ENCODE peak calls at places on chromosome 11, in five cellular contexts. N is GM13977, R is fibroblast of pulmonary artery, B is heart right ventricle, H is GM20000. V is an unnamed sample.
A peak's percentile ranks its signal among the peaks of the same experiment; 100 is the strongest.

GRCh38 chr11:2860636-2861035 is 24.9 kb downstream of the CDKN1C start:
- DNase-seq in N (peak; percentile 67), R (peak; percentile 7), B (no peak), H (peak; percentile 78), V (no peak)

GRCh38 chr11:29780756-29781155 is 236.1 kb downstream of the KCNA4 start:
- DNase-seq in N (no peak), R (no peak), B (peak; percentile 29), H (no peak), V (no peak)

GRCh38 chr11:3840870-3841425 is at the start of gene RHOG:
- DNase-seq in N (peak; percentile 96), R (peak; percentile 86), B (peak; percentile 87), H (peak; percentile 95), V (peak; percentile 74)

GRCh38 chr11:95499516-95500135 is 268.6 kb upstream of the SESN3 start:
- DNase-seq in N (no peak), R (peak; percentile 12), B (no peak), H (no peak), V (no peak)

GRCh38 chr11:32972781-32973180 is 42.9 kb upstream of the DEPDC7 start:
- DNase-seq in N (no peak), R (no peak), B (no peak), H (no peak), V (no peak)

GRCh38 chr11:135027461-135027860 is 615.4 kb upstream of the B3GAT1 start:
- DNase-seq in N (no peak), R (peak; percentile 45), B (no peak), H (peak; percentile 22), V (peak; percentile 54)

GRCh38 chr11:47257518-47258316 is at the start of gene NR1H3:
- DNase-seq in N (peak; percentile 42), R (peak; percentile 95), B (peak; percentile 87), H (peak; percentile 39), V (peak; percentile 66)

GRCh38 chr11:16341853-16342252 is 14.5 kb downstream of the SOX6 start:
- DNase-seq in N (no peak), R (no peak), B (no peak), H (no peak), V (no peak)

GRCh38 chr11:34830648-34831047 is 85.5 kb downstream of the APIP start:
- DNase-seq in N (no peak), R (peak; percentile 25), B (peak; percentile 35), H (no peak), V (no peak)

GRCh38 chr11:120807414-120808150 is 216.3 kb upstream of the TBCEL start:
- DNase-seq in N (no peak), R (peak; percentile 72), B (no peak), H (no peak), V (no peak)

DNA sequence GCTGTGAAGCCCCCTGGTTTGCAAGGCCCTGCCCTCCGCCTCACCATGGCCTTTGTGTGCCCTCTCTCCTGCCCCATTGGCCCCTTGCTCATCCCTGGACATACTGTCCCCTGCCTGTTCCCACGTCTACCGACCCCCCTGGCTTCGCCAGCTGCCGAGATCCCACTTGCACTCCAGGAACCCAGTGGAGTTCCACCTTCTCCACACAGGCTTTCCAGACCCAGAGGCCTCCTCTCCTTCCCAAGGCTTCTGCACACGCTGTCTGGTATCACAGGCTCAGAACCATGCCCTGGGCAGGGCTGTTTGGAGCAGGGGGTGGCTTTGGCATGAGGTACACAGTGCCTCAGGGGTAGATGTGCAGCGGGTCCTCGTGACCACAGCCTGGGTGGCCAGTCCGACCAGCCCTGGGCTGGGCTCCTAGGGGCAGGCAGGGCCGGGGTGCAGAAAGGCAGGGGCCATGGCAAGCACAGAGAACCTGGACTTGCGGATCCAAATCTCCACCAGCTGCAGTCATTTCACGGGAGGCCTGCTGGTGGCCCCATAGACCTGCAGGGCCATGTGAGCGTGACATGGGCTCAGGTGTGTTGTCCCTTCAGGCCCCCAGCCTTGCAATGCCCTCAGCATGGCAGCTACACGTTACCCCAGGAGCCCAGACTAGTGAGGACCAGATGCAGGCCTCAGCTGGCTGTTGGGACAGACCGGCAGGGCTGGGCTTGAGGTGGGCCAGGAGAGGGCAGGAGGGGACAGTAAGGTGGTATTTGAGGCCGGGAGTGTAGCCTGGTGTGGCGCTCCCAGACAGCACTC is 9.5 kb downstream of the GRK2 start:
- DNase-seq in N (no peak), R (no peak), B (peak; percentile 11), H (no peak), V (no peak)
- TF ChIP-seq CTCF in N (peak; percentile 17), R (no peak), B (no peak), H (no peak), V (no peak)

GRCh38 chr11:92886243-92886905 is 83.1 kb upstream of the MTNR1B start:
- DNase-seq in N (peak; percentile 73), R (peak; percentile 70), B (no peak), H (peak; percentile 74), V (peak; percentile 35)
- TF ChIP-seq CTCF in N (peak; percentile 66), R (peak; percentile 67), B (peak; percentile 73), H (peak; percentile 45), V (peak; percentile 66)

DNA sequence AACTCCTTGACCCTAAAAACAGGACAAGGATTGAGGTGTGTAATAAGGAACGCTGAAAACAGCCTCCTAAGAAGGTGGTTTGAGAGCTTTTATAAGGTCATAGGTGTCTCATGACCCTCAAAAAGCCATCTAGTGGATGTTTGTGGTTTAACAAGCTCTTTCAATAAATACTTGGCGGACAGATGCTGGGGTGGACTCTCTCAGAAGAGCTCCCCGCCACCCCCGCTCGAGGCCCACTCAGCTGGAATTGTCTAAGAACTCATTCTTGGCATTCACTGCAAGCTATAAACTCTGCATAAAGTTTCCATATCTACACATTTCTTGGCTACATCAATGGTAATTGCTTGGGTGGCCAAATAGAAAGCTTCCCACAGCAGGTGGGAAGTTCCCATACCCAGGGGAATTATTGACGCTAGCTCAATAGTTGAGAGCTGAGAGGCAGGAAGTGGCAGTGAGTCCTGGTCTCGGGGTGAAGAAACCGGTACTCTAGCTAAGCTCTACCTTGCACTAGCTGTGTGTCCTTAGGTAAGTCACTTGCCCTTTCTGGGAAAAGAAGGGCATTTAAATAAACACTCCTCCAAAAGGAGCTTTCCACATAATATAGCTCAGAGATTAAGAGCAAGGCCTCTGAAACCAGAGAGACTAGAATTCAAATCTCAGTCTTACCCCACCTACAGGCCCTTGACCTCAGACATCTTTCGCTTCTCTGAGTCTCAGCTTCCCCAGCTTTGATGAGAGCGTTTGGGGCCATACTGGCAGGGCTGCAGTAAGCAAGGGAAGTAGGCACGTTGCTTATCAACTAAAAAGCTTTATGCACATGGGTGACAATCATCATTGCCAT is 6.4 kb downstream of the MS4A15 start:
- DNase-seq in N (peak; percentile 68), R (no peak), B (no peak), H (peak; percentile 74), V (no peak)
- TF ChIP-seq CTCF in N (peak; percentile 53), R (peak; percentile 35), B (no peak), H (no peak), V (no peak)

GRCh38 chr11:69708731-69709401 is 5.0 kb upstream of the FGF19 start:
- DNase-seq in N (no peak), R (no peak), B (no peak), H (no peak), V (no peak)
- TF ChIP-seq CTCF in N (no peak), R (no peak), B (no peak), H (no peak), V (no peak)

DNA sequence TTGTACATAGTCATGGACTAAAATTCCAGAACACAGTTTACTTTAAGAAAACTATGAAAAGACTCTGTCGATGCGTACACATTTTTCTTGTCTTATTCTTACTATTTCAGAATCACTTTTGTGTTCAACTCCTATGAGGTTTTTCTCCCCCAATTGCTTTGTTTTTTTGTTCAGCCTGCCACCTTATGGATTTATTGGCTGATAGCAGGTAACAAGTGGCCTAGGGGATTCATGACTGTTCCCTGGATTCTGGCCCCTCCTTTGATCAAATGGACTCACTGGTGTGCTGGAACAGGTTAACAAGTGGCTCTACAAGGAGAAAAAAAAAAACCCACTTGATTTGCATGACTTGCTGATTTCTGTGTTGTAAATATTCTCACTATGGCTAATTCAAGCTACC is 10.6 kb downstream of the MMP20 start:
- DNase-seq in N (no peak), R (no peak), B (no peak), H (no peak), V (no peak)
- TF ChIP-seq CTCF in N (peak; percentile 45), R (no peak), B (no peak), H (no peak), V (no peak)

GRCh38 chr11:88555018-88555828 is 217.7 kb upstream of the CTSC start:
- DNase-seq in N (no peak), R (peak; percentile 100), B (no peak), H (no peak), V (no peak)

GRCh38 chr11:88553204-88553603 is 215.7 kb upstream of the CTSC start:
- DNase-seq in N (no peak), R (peak; percentile 19), B (no peak), H (no peak), V (no peak)

GRCh38 chr11:88555829-88556202 is 218.3 kb upstream of the CTSC start:
- DNase-seq in N (no peak), R (peak; percentile 57), B (no peak), H (no peak), V (no peak)

GRCh38 chr11:88552377-88553029 is 215.0 kb upstream of the CTSC start:
- DNase-seq in N (peak; percentile 26), R (peak; percentile 66), B (peak; percentile 14), H (peak; percentile 59), V (peak; percentile 53)
- TF ChIP-seq CTCF in N (peak; percentile 84), R (peak; percentile 80), B (peak; percentile 43), H (peak; percentile 73), V (peak; percentile 71)

DNA sequence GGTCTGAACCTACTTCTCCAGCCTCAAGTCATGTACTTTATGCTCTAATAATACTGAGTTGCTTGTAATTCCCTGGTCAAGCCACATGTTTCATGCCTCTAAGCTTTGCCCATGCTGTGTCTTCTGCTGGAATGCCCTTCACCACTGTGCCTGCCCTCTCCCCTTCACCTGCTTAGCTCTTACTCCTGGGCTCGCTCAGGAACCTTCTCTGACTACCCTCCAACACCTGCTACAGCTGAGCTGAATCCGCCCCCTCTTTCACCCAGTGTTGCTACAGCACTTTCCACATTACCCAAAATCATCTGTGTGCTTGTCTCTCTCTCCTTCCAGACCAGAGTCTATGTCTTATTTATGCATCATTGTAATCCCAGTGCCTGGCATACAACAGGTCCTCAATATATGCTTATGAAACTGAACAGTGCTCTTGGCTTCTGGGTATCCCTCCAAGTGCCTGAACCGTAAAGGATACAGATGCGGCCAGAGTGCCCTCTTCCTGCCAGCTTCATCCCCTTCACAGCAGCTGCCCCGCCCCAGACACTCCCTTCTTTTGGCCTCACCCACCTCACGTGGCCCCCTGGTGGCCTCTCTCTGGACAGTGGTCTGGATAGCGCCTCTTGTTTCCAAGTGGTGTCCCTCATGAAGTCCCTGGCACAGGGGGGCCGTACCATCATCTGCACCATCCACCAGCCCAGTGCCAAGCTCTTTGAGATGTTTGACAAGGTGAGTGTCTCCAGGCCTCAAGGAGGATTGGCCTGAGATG is 7.1 kb downstream of the ABCG4 start:
- DNase-seq in N (no peak), R (no peak), B (no peak), H (no peak), V (no peak)
- TF ChIP-seq CTCF in N (peak; percentile 7), R (peak; percentile 4), B (peak; percentile 12), H (no peak), V (no peak)

DNA sequence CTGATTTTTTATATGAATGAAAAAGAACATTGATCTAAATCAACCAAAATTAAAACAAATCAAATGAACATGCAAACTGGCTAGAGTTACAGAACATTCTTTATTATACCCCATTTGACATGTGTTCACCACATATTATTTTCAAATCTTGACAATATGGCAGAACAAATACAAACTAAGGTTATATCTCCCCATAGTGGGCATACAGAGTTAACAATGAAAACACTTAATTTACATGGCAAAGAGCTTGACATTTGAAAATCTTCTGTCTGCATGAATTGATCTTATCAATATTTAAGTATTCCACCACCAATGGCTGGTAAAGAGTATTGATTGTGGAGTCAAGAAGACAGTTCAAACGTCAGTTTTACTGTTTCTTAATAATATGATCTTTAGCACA is 197.9 kb upstream of the ANO3 start:
- DNase-seq in N (no peak), R (no peak), B (no peak), H (no peak), V (no peak)
- TF ChIP-seq CTCF in N (peak; percentile 13), R (no peak), B (no peak), H (no peak), V (no peak)

V was measured in mesothelial cell of epicardium.